ENCODE peak calls at places on chromosomes 12 and 14, in seven cellular contexts. One of them, this sample, is unnamed.

GRCh38 chr14:105433161-105433605 is 13.6 kb downstream of the MTA1 start:
- ATAC-seq in HepG2: peak
- ATAC-seq in lower lobe of right lung: peak
- ATAC-seq in mucosa of descending colon: no peak
- ATAC-seq in natural killer cell: no peak
- ATAC-seq in foreskin keratinocyte: no peak
- ATAC-seq in CD4-positive, alpha-beta T cell: no peak
- ATAC-seq in this sample: no peak

GRCh38 chr12:122641976-122642375 is 61.2 kb downstream of the HCAR2 start:
- ATAC-seq in HepG2: no peak
- ATAC-seq in natural killer cell: no peak
- ATAC-seq in CD4-positive, alpha-beta T cell: no peak
- ATAC-seq in mucosa of descending colon: no peak
- ATAC-seq in lower lobe of right lung: no peak
- ATAC-seq in foreskin keratinocyte: no peak
- ATAC-seq in this sample: no peak

GRCh38 chr12:64665506-64665905 is 55.2 kb downstream of the RASSF3 start:
- ATAC-seq in natural killer cell: no peak
- ATAC-seq in foreskin keratinocyte: no peak
- ATAC-seq in CD4-positive, alpha-beta T cell: peak
- ATAC-seq in mucosa of descending colon: peak
- ATAC-seq in lower lobe of right lung: peak
- ATAC-seq in HepG2: no peak
- ATAC-seq in this sample: no peak

GRCh38 chr12:124621296-124621660 is 53.9 kb upstream of the NCOR2 start:
- ATAC-seq in HepG2: peak
- ATAC-seq in mucosa of descending colon: no peak
- ATAC-seq in natural killer cell: no peak
- ATAC-seq in CD4-positive, alpha-beta T cell: no peak
- ATAC-seq in foreskin keratinocyte: peak
- ATAC-seq in lower lobe of right lung: peak
- ATAC-seq in this sample: peak

GRCh38 chr14:70906785-70907171 is 481 bp upstream of the PCNX1 start:
- ATAC-seq in foreskin keratinocyte: peak
- ATAC-seq in natural killer cell: no peak
- ATAC-seq in mucosa of descending colon: peak
- ATAC-seq in HepG2: peak
- ATAC-seq in CD4-positive, alpha-beta T cell: peak
- ATAC-seq in lower lobe of right lung: peak
- ATAC-seq in this sample: no peak

GRCh38 chr14:55412686-55413085 is 1.1 kb upstream of the ATG14 start:
- ATAC-seq in HepG2: no peak
- ATAC-seq in foreskin keratinocyte: peak
- ATAC-seq in lower lobe of right lung: no peak
- ATAC-seq in CD4-positive, alpha-beta T cell: no peak
- ATAC-seq in natural killer cell: no peak
- ATAC-seq in mucosa of descending colon: no peak
- ATAC-seq in this sample: no peak

GRCh38 chr12:119693006-119693405 is 25.1 kb downstream of the PRKAB1 start:
- ATAC-seq in natural killer cell: no peak
- ATAC-seq in foreskin keratinocyte: no peak
- ATAC-seq in lower lobe of right lung: peak
- ATAC-seq in HepG2: no peak
- ATAC-seq in CD4-positive, alpha-beta T cell: no peak
- ATAC-seq in mucosa of descending colon: peak
- ATAC-seq in this sample: peak

GRCh38 chr12:62698701-62699101 is 232.1 kb downstream of the MON2 start:
- ATAC-seq in foreskin keratinocyte: no peak
- ATAC-seq in HepG2: no peak
- ATAC-seq in natural killer cell: no peak
- ATAC-seq in lower lobe of right lung: no peak
- ATAC-seq in mucosa of descending colon: no peak
- ATAC-seq in CD4-positive, alpha-beta T cell: no peak
- ATAC-seq in this sample: no peak

GRCh38 chr14:98962118-98962517 is 309.9 kb downstream of the BCL11B start:
- ATAC-seq in lower lobe of right lung: no peak
- ATAC-seq in mucosa of descending colon: no peak
- ATAC-seq in HepG2: no peak
- ATAC-seq in natural killer cell: no peak
- ATAC-seq in CD4-positive, alpha-beta T cell: no peak
- ATAC-seq in foreskin keratinocyte: no peak
- ATAC-seq in this sample: no peak

GRCh38 chr12:3611853-3612703 is 121.1 kb downstream of the PRMT8 start:
- ATAC-seq in HepG2: no peak
- ATAC-seq in lower lobe of right lung: no peak
- ATAC-seq in foreskin keratinocyte: no peak
- ATAC-seq in mucosa of descending colon: no peak
- ATAC-seq in natural killer cell: no peak
- ATAC-seq in CD4-positive, alpha-beta T cell: no peak
- ATAC-seq in this sample: no peak

GRCh38 chr12:76637807-76638206 is 78.2 kb upstream of the OSBPL8 start:
- ATAC-seq in foreskin keratinocyte: peak
- ATAC-seq in lower lobe of right lung: no peak
- ATAC-seq in natural killer cell: no peak
- ATAC-seq in HepG2: no peak
- ATAC-seq in mucosa of descending colon: no peak
- ATAC-seq in CD4-positive, alpha-beta T cell: no peak
- ATAC-seq in this sample: no peak

GRCh38 chr14:57657487-57657886 is 163.8 kb upstream of the CCDC198 start:
- ATAC-seq in lower lobe of right lung: no peak
- ATAC-seq in natural killer cell: no peak
- ATAC-seq in foreskin keratinocyte: peak
- ATAC-seq in HepG2: no peak
- ATAC-seq in mucosa of descending colon: peak
- ATAC-seq in CD4-positive, alpha-beta T cell: no peak
- ATAC-seq in this sample: no peak

GRCh38 chr12:1003600-1004271 is 12.7 kb downstream of the ERC1 start:
- ATAC-seq in mucosa of descending colon: no peak
- ATAC-seq in lower lobe of right lung: no peak
- ATAC-seq in HepG2: peak
- ATAC-seq in CD4-positive, alpha-beta T cell: no peak
- ATAC-seq in foreskin keratinocyte: no peak
- ATAC-seq in natural killer cell: no peak
- ATAC-seq in this sample: no peak

GRCh38 chr12:24302708-24303107 is 353.2 kb upstream of the SOX5 start:
- ATAC-seq in foreskin keratinocyte: no peak
- ATAC-seq in CD4-positive, alpha-beta T cell: no peak
- ATAC-seq in HepG2: no peak
- ATAC-seq in natural killer cell: no peak
- ATAC-seq in lower lobe of right lung: no peak
- ATAC-seq in mucosa of descending colon: no peak
- ATAC-seq in this sample: no peak

GRCh38 chr14:99201351-99202073 is 70.5 kb downstream of the BCL11B start:
- ATAC-seq in lower lobe of right lung: no peak
- ATAC-seq in HepG2: no peak
- ATAC-seq in foreskin keratinocyte: no peak
- ATAC-seq in mucosa of descending colon: no peak
- ATAC-seq in CD4-positive, alpha-beta T cell: peak
- ATAC-seq in natural killer cell: no peak
- ATAC-seq in this sample: no peak

GRCh38 chr12:78870539-78870938 is 6.0 kb downstream of the SYT1 start:
- ATAC-seq in natural killer cell: no peak
- ATAC-seq in mucosa of descending colon: no peak
- ATAC-seq in HepG2: no peak
- ATAC-seq in lower lobe of right lung: no peak
- ATAC-seq in CD4-positive, alpha-beta T cell: no peak
- ATAC-seq in foreskin keratinocyte: no peak
- ATAC-seq in this sample: no peak

GRCh38 chr12:53941750-53942149 is 3.1 kb downstream of the HOXC13 start:
- ATAC-seq in lower lobe of right lung: no peak
- ATAC-seq in mucosa of descending colon: no peak
- ATAC-seq in natural killer cell: no peak
- ATAC-seq in HepG2: no peak
- ATAC-seq in foreskin keratinocyte: no peak
- ATAC-seq in CD4-positive, alpha-beta T cell: peak
- ATAC-seq in this sample: no peak

GRCh38 chr12:122150127-122150681 is 23.8 kb downstream of the IL31 start:
- ATAC-seq in foreskin keratinocyte: no peak
- ATAC-seq in mucosa of descending colon: no peak
- ATAC-seq in CD4-positive, alpha-beta T cell: no peak
- ATAC-seq in natural killer cell: no peak
- ATAC-seq in lower lobe of right lung: no peak
- ATAC-seq in HepG2: no peak
- ATAC-seq in this sample: no peak

GRCh38 chr12:4482936-4483335 is 37.3 kb upstream of the FGF6 start:
- ATAC-seq in lower lobe of right lung: no peak
- ATAC-seq in natural killer cell: no peak
- ATAC-seq in foreskin keratinocyte: no peak
- ATAC-seq in mucosa of descending colon: no peak
- ATAC-seq in HepG2: no peak
- ATAC-seq in CD4-positive, alpha-beta T cell: no peak
- ATAC-seq in this sample: no peak

DNA sequence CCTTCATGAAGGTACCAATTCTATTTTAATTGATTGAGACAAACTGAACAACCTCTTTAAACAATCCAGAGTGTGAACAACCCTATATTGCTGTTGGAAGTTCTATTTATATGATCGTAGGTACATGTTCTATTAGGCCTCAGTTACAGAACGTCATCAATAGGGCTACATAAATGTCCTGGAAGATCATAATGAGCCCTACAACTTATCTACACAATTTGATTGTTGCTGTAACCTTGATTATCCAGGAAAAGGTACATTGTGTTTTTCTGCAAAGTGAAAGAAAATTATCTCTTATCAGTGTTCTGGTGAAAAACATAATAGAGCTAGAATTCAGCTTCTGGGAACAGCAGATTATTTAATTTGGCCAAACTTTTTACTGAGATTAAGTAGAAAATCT is 612.9 kb downstream of the GALC start:
- ATAC-seq in CD4-positive, alpha-beta T cell: no peak
- ATAC-seq in HepG2: no peak
- ATAC-seq in lower lobe of right lung: no peak
- ATAC-seq in natural killer cell: no peak
- ATAC-seq in foreskin keratinocyte: no peak
- ATAC-seq in mucosa of descending colon: no peak
- ATAC-seq in this sample: no peak
- TF ChIP-seq CTCF in CD4-positive, alpha-beta T cell: no peak
- TF ChIP-seq CTCF in HepG2: no peak
- TF ChIP-seq CTCF in lower lobe of right lung: no peak
- TF ChIP-seq CTCF in natural killer cell: no peak
- TF ChIP-seq CTCF in foreskin keratinocyte: no peak
- TF ChIP-seq CTCF in mucosa of descending colon: no peak
- TF ChIP-seq CTCF in this sample: no peak

DNA sequence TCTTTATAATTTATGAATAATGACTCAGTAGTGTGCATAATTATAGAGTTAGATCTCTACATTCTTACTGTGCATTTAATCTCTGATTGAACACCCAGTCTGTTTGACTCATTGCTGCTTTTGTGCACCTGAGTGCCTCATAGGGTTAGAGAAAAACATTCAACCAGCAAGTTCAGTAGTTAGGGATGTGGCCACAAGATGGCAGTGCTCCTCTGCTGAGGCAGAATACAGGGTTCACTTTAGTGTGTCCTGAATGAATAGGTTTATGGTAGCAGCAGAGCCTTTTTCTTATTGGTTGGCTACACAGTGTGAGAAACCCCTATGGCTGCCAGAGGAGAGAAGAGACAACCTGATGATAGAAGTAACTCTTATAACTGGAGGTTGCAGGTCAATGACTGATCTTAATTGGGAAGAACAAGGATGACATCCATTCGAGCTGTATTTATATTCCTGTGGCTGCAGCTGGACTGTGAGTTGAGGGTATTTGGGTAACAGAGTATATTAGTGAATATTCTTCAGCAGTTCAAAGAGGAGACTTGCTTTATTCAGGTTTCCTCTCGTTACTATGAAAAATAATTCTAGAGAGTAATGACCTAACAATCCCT is 194.9 kb upstream of the OR4E1 start:
- ATAC-seq in HepG2: peak
- ATAC-seq in lower lobe of right lung: peak
- ATAC-seq in foreskin keratinocyte: peak
- ATAC-seq in mucosa of descending colon: peak
- ATAC-seq in natural killer cell: peak
- ATAC-seq in CD4-positive, alpha-beta T cell: peak
- ATAC-seq in this sample: no peak
- TF ChIP-seq CTCF in HepG2: peak
- TF ChIP-seq CTCF in lower lobe of right lung: peak
- TF ChIP-seq CTCF in foreskin keratinocyte: peak
- TF ChIP-seq CTCF in mucosa of descending colon: peak
- TF ChIP-seq CTCF in natural killer cell: peak
- TF ChIP-seq CTCF in CD4-positive, alpha-beta T cell: peak
- TF ChIP-seq CTCF in this sample: peak

DNA sequence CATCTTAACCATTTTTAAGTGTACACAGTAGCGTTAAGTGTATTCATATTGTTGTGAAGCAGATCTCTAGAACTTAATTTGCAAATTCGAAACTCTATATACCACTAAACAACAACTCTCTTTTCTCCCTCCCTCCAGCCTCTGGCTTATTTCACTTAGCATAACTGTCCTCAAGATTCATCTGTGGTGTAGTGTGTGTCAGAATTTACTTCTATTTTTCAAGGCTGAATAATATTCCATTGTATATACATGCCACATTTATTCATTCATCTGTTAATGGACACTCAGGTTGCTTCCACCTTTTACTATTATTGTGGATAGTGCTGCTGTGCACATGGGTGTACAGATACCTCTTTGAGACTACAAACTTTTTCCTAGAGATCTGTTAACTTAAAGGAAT is 26.5 kb downstream of the VRK1 start:
- ATAC-seq in mucosa of descending colon: no peak
- ATAC-seq in natural killer cell: no peak
- ATAC-seq in HepG2: no peak
- ATAC-seq in foreskin keratinocyte: no peak
- ATAC-seq in lower lobe of right lung: no peak
- ATAC-seq in CD4-positive, alpha-beta T cell: no peak
- ATAC-seq in this sample: no peak
- TF ChIP-seq CTCF in mucosa of descending colon: no peak
- TF ChIP-seq CTCF in natural killer cell: no peak
- TF ChIP-seq CTCF in HepG2: no peak
- TF ChIP-seq CTCF in foreskin keratinocyte: no peak
- TF ChIP-seq CTCF in lower lobe of right lung: no peak
- TF ChIP-seq CTCF in CD4-positive, alpha-beta T cell: no peak
- TF ChIP-seq CTCF in this sample: no peak

GRCh38 chr12:68647507-68647906 is 36.8 kb downstream of the RAP1B start:
- ATAC-seq in foreskin keratinocyte: no peak
- ATAC-seq in mucosa of descending colon: no peak
- ATAC-seq in CD4-positive, alpha-beta T cell: no peak
- ATAC-seq in lower lobe of right lung: no peak
- ATAC-seq in HepG2: no peak
- ATAC-seq in natural killer cell: no peak
- ATAC-seq in this sample: no peak

GRCh38 chr12:68641138-68641537 is 30.4 kb downstream of the RAP1B start:
- ATAC-seq in natural killer cell: peak
- ATAC-seq in lower lobe of right lung: peak
- ATAC-seq in foreskin keratinocyte: no peak
- ATAC-seq in mucosa of descending colon: peak
- ATAC-seq in CD4-positive, alpha-beta T cell: peak
- ATAC-seq in HepG2: no peak
- ATAC-seq in this sample: no peak

GRCh38 chr12:68648179-68648578 is 37.5 kb downstream of the RAP1B start:
- ATAC-seq in mucosa of descending colon: peak
- ATAC-seq in CD4-positive, alpha-beta T cell: peak
- ATAC-seq in lower lobe of right lung: no peak
- ATAC-seq in HepG2: no peak
- ATAC-seq in natural killer cell: peak
- ATAC-seq in foreskin keratinocyte: no peak
- ATAC-seq in this sample: no peak

DNA sequence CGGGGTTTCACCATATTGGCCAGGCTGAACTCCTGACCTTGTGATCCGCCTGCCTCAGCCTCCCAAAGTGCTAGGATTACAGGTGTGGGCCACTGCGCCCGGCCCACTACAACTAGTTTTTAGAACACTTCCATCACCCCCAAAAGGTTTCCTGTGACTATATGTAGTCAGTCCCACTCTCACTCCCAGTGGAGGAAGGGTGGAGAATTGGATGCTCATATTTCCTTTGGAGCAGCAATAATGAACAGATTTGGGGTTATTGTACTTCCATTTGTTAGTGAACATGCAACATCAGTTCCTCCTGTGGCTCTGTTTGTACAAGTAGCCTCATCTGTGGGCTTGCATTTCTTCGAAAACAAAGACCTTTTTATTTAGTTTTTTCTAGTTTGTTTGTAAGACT is 35.8 kb downstream of the RAP1B start:
- ATAC-seq in CD4-positive, alpha-beta T cell: no peak
- ATAC-seq in lower lobe of right lung: no peak
- ATAC-seq in foreskin keratinocyte: no peak
- ATAC-seq in HepG2: no peak
- ATAC-seq in mucosa of descending colon: no peak
- ATAC-seq in natural killer cell: no peak
- ATAC-seq in this sample: no peak
- TF ChIP-seq CTCF in CD4-positive, alpha-beta T cell: no peak
- TF ChIP-seq CTCF in lower lobe of right lung: no peak
- TF ChIP-seq CTCF in foreskin keratinocyte: no peak
- TF ChIP-seq CTCF in HepG2: no peak
- TF ChIP-seq CTCF in mucosa of descending colon: no peak
- TF ChIP-seq CTCF in natural killer cell: no peak
- TF ChIP-seq CTCF in this sample: no peak

This sample was measured in gastroesophageal sphincter.